ENCODE peak calls at places on chromosome 1, in four cellular contexts. E is BE2C, A is tibial nerve, D is tibial artery. J is an unnamed sample.

GRCh38 chr1:243792891-243793290 is 57.2 kb downstream of the AKT3 start:
- DNase-seq in E (no peak), A (no peak), D (no peak), J (no peak)

GRCh38 chr1:95731466-95731865 is 497.5 kb downstream of the RWDD3 start:
- DNase-seq in E (no peak), A (no peak), D (no peak), J (no peak)

GRCh38 chr1:77513839-77514763 is 168.4 kb downstream of the ZZZ3 start:
- DNase-seq in E (no peak), A (no peak), D (no peak), J (no peak)

GRCh38 chr1:28811766-28812668 is at the start of gene OPRD1:
- DNase-seq in E (peak), A (no peak), D (no peak), J (no peak)

GRCh38 chr1:89547563-89548485 is 23.2 kb downstream of the LRRC8B start:
- DNase-seq in E (peak), A (no peak), D (no peak), J (no peak)

GRCh38 chr1:165288301-165289120 is 68.0 kb downstream of the LMX1A start:
- DNase-seq in E (peak), A (no peak), D (no peak), J (peak)

GRCh38 chr1:153945795-153946621 is 510 bp downstream of the DENND4B start:
- DNase-seq in E (peak), A (peak), D (peak), J (no peak)

GRCh38 chr1:52503706-52504105 is 49.2 kb downstream of the TUT4 start:
- DNase-seq in E (no peak), A (no peak), D (no peak), J (no peak)

GRCh38 chr1:194069168-194069830 is 882.9 kb upstream of the B3GALT2 start:
- DNase-seq in E (peak), A (no peak), D (no peak), J (no peak)

DNA sequence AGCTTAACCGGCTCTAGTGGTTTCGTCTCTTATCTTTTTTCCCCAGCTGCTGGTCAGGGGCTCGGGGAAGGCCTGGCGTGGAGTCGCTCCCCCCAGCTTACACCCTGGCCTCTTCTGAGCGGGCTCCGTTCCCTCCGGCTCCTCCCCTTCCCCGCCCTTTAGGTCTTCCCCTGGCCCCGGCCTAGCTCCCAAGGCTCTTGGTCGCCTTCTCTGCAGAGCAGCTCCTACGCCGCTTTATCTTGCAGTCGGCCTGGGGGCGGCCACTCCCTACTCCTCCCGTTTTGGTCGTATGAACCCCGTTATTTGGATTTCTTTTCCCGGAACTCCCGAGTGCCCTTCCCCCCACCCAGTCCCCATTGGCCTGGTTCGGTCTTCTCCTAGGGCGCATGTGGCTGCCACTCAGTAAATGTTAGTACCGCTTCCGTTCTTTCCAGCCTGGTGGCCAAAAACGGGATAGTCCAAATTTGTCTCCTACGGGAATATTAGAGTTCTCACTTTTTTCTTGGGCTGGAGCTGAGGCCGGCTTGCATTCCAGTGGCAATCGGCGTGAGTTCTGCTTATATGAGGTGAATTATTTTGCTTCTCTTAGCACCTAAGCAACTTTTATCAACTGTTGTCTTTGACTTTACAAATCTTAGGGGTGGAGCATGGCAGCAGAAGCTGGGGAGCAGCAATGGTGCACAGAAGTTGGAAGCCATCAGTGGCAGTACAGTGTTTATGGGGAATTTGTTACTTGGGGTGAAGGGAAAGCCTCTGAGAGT is 474 bp downstream of the THRAP3 start:
- DNase-seq in E (peak), A (peak), D (peak), J (peak)
- TF ChIP-seq CTCF in E (peak), A (peak), D (peak), J (peak)

GRCh38 chr1:12406218-12407021 is 176.6 kb downstream of the VPS13D start:
- DNase-seq in E (no peak), A (no peak), D (no peak), J (no peak)
- TF ChIP-seq CTCF in E (no peak), A (no peak), D (no peak), J (no peak)

GRCh38 chr1:203870256-203870655 is 8.9 kb downstream of the SNRPE start:
- DNase-seq in E (no peak), A (no peak), D (no peak), J (no peak)

GRCh38 chr1:203867816-203868215 is 6.4 kb downstream of the SNRPE start:
- DNase-seq in E (no peak), A (no peak), D (no peak), J (no peak)

GRCh38 chr1:203873094-203873493 is 11.7 kb downstream of the SNRPE start:
- DNase-seq in E (no peak), A (no peak), D (no peak), J (no peak)

GRCh38 chr1:203871114-203871875 is 9.9 kb downstream of the SNRPE start:
- DNase-seq in E (peak), A (no peak), D (no peak), J (peak)
- TF ChIP-seq CTCF in E (peak), A (peak), D (peak), J (peak)

GRCh38 chr1:228463559-228464455 is 23.4 kb upstream of the RNF187 start:
- DNase-seq in E (peak), A (no peak), D (no peak), J (no peak)
- TF ChIP-seq CTCF in E (peak), A (no peak), D (no peak), J (no peak)

GRCh38 chr1:39082140-39082799 is 56.1 kb downstream of the NDUFS5 start:
- DNase-seq in E (no peak), A (no peak), D (no peak), J (no peak)
- TF ChIP-seq CTCF in E (no peak), A (no peak), D (no peak), J (no peak)

J was measured in LNCaP clone FGC.